ENCODE peak calls at places on chromosomes 16 and 17, in eight cellular contexts. X, A, M, J, E, U, K and N are unnamed samples.

GRCh38 chr17:75872434-75873351 is 5.7 kb downstream of the TRIM47 start:
- DNase-seq in X (peak; percentile 86), M (peak; percentile 86), K (peak; percentile 44), E (peak; percentile 85), A (no peak), U (peak; percentile 84), J (peak; percentile 86), N (no peak)

GRCh38 chr17:74206332-74206818 is 2.9 kb downstream of the RPL38 start:
- DNase-seq in E (no peak), K (no peak), J (no peak), M (no peak), A (no peak), X (no peak), U (no peak), N (no peak)

GRCh38 chr16:84699147-84699711 is 571 bp upstream of the USP10 start:
- DNase-seq in K (no peak), E (no peak), M (no peak), J (no peak), U (no peak), X (no peak), A (no peak), N (no peak)

GRCh38 chr16:54453863-54454262 is 167.3 kb upstream of the IRX3 start:
- DNase-seq in E (no peak), A (no peak), U (no peak), M (no peak), X (no peak), K (no peak), J (no peak), N (no peak)

GRCh38 chr17:66664336-66664735 is 170.6 kb upstream of the CACNG5 start:
- DNase-seq in X (no peak), A (no peak), U (no peak), J (no peak), M (no peak), E (no peak), K (no peak), N (no peak)

GRCh38 chr17:75819116-75819515 is 25.1 kb downstream of the UNC13D start:
- DNase-seq in A (no peak), M (no peak), U (no peak), E (no peak), X (no peak), K (no peak), J (no peak), N (no peak)

GRCh38 chr17:17042851-17043667 is 802 bp downstream of the MPRIP start:
- DNase-seq in A (no peak), K (no peak), E (no peak), U (peak; percentile 41), M (no peak), X (no peak), J (peak; percentile 86), N (no peak)

GRCh38 chr17:48456584-48456983 is 26.6 kb upstream of the SKAP1 start:
- DNase-seq in K (no peak), J (no peak), M (no peak), E (no peak), U (peak; percentile 65), A (peak; percentile 56), X (peak; percentile 88), N (no peak)

GRCh38 chr16:87686697-87687570 is 78.9 kb downstream of the KLHDC4 start:
- DNase-seq in K (no peak), A (no peak), U (no peak), E (no peak), X (no peak), M (no peak), J (no peak), N (no peak)

GRCh38 chr17:9115446-9116265 is 94.3 kb downstream of the NTN1 start:
- DNase-seq in K (no peak), M (no peak), X (peak; percentile 74), J (no peak), E (no peak), A (peak; percentile 21), U (no peak), N (peak; percentile 50)

GRCh38 chr17:46832945-46833839 is 14.7 kb upstream of the WNT3 start:
- DNase-seq in X (no peak), M (no peak), A (peak; percentile 45), J (peak; percentile 47), U (no peak), K (peak; percentile 19), E (no peak), N (no peak)

GRCh38 chr16:69371564-69371963 is 14.2 kb downstream of the TERF2 start:
- DNase-seq in J (no peak), U (no peak), A (no peak), M (no peak), X (no peak), K (no peak), E (no peak), N (no peak)

GRCh38 chr16:4053663-4054479 is 62.4 kb downstream of the ADCY9 start:
- DNase-seq in J (peak; percentile 48), E (no peak), A (no peak), X (peak; percentile 16), K (peak; percentile 98), U (peak; percentile 94), M (peak; percentile 86), N (no peak)

GRCh38 chr17:82217530-82218204 is 5.0 kb upstream of the CCDC57 start:
- DNase-seq in X (peak; percentile 60), J (peak; percentile 95), A (no peak), E (peak; percentile 85), U (peak; percentile 75), K (peak; percentile 46), M (no peak), N (no peak)

GRCh38 chr17:2982854-2983636 is 80.4 kb downstream of the OR1D5 start:
- DNase-seq in A (no peak), J (peak; percentile 68), M (peak; percentile 17), E (no peak), X (peak; percentile 73), U (no peak), K (peak; percentile 59), N (no peak)
- TF ChIP-seq CTCF in A (peak; percentile 77), J (no peak), M (no peak), E (no peak), X (peak; percentile 25), U (no peak), K (peak; percentile 70), N (no peak)

GRCh38 chr16:89993377-89993776 is 25.9 kb downstream of the DBNDD1 start:
- DNase-seq in U (no peak), J (no peak), M (no peak), K (no peak), X (no peak), A (no peak), E (no peak), N (no peak)

GRCh38 chr16:89990799-89991198 is 28.5 kb downstream of the DBNDD1 start:
- DNase-seq in E (no peak), U (no peak), A (no peak), J (no peak), X (no peak), M (no peak), K (no peak), N (no peak)

GRCh38 chr16:89993971-89994370 is 25.3 kb downstream of the DBNDD1 start:
- DNase-seq in A (no peak), K (no peak), M (no peak), E (no peak), J (no peak), X (no peak), U (no peak), N (no peak)

GRCh38 chr16:89996178-89996489 is 23.1 kb downstream of the DBNDD1 start:
- DNase-seq in M (no peak), U (no peak), J (no peak), A (no peak), X (no peak), E (no peak), K (no peak), N (no peak)

DNA sequence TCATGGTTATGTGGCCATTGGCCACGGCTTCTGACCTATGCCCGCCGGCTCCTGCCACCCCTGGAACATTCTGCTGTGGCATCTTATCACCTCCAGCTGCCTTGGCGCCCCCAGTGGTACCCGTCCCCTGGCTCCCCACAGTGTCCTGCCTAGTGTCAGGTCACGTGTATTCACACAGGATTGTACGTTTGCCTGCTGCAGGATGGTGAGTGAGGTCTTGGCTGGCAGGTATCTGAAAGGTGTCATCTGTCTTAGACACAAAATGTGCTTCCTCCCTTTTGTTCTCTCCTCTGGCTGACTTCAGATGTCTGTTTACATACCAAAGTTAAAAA is 24.9 kb downstream of the DBNDD1 start:
- DNase-seq in A (no peak), J (no peak), U (no peak), X (no peak), K (no peak), E (no peak), M (no peak), N (no peak)
- TF ChIP-seq CTCF in A (no peak), J (no peak), U (no peak), X (no peak), K (no peak), E (no peak), M (no peak), N (no peak)

GRCh38 chr17:51012538-51012937 is 108.1 kb downstream of the SPAG9 start:
- DNase-seq in X (no peak), J (no peak), K (no peak), A (no peak), E (no peak), U (no peak), M (no peak), N (no peak)

GRCh38 chr17:51015145-51015558 is 105.5 kb downstream of the SPAG9 start:
- DNase-seq in A (no peak), U (no peak), X (peak; percentile 21), K (no peak), J (no peak), M (no peak), E (no peak), N (no peak)

GRCh38 chr17:51016099-51016498 is 104.6 kb downstream of the SPAG9 start:
- DNase-seq in K (no peak), J (no peak), A (no peak), M (no peak), E (no peak), U (no peak), X (no peak), N (no peak)

GRCh38 chr17:51013322-51013721 is 107.3 kb downstream of the SPAG9 start:
- DNase-seq in U (no peak), A (no peak), E (no peak), M (no peak), X (no peak), J (no peak), K (no peak), N (no peak)

DNA sequence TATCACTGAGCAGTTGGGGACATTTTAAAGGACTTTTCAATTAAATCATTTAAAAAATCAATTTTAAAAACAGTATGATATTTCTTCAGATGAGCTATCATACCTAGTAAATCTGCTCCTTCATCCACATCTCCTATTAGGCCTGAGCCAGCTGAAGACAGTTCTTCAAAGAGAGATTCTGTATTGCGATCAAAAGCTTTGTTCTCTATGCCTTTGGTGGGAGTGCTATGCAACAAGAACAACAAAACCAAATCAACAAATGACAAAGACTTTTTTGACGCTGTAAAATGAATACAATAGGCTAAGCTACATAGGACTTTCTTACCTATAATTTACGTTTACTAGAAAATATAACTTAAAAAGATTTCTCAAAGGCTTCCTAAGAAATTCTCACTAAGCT is 106.5 kb downstream of the SPAG9 start:
- DNase-seq in U (no peak), M (no peak), J (no peak), E (no peak), K (no peak), A (no peak), X (no peak), N (no peak)
- TF ChIP-seq CTCF in U (no peak), M (no peak), J (no peak), E (no peak), K (no peak), A (no peak), X (no peak), N (no peak)

DNA sequence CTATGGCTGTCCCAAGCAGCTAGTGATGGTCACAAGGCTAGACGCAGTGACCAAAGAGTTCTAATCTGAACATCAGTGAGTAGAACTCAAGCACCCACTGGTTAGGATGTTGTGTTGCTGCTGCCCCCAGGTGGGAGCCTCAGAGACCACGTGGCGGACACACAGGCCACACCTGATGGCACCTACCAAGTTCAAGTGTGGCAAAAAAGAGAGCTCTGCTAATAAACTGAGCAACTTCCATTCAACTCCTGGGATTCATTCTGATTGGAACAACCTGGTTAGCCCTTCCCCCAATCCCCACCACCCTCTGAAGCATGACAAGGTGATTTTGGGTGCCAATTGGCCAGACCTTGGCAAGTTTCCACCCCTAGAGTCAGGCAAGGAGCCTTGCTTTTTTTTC is 3.5 kb upstream of the LCMT1 start:
- DNase-seq in K (no peak), X (no peak), E (no peak), A (no peak), U (no peak), M (no peak), J (peak; percentile 82), N (peak; percentile 43)
- TF ChIP-seq CTCF in K (no peak), X (no peak), E (no peak), A (no peak), U (no peak), M (no peak), J (no peak), N (peak; percentile 22)